ENCODE peak calls at places on chromosomes 6 and 20, in nine cellular contexts. Z is PC-3, N is pancreas, G is tibial artery, Q is HFF-Myc, M is omental fat pad, I is endothelial cell, A is B cell, S is heart left ventricle. J is an unnamed sample.

GRCh38 chr6:87697581-87698552 is 4.2 kb downstream of the AKIRIN2 start:
- DNase-seq in Z (no peak), N (no peak), G (no peak), Q (peak), M (no peak), I (no peak), A (no peak), S (no peak), J (no peak)

GRCh38 chr20:25211273-25211672 is 15.8 kb downstream of the ENTPD6 start:
- DNase-seq in Z (no peak), N (no peak), G (no peak), Q (no peak), M (no peak), I (no peak), A (no peak), S (no peak), J (no peak)

GRCh38 chr6:43838276-43839036 is 68.4 kb downstream of the VEGFA start:
- DNase-seq in Z (peak), N (peak), G (peak), Q (no peak), M (no peak), I (peak), A (no peak), S (peak), J (no peak)

GRCh38 chr20:41617059-41617921 is 887 bp downstream of the CHD6 start:
- DNase-seq in Z (peak), N (peak), G (peak), Q (no peak), M (no peak), I (peak), A (no peak), S (peak), J (no peak)

GRCh38 chr20:8527998-8528397 is 395.9 kb downstream of the PLCB1 start:
- DNase-seq in Z (peak), N (no peak), G (no peak), Q (peak), M (no peak), I (no peak), A (no peak), S (no peak), J (no peak)

GRCh38 chr6:133953634-133954415 is 801 bp downstream of the TBPL1 start:
- DNase-seq in Z (no peak), N (no peak), G (no peak), Q (no peak), M (no peak), I (no peak), A (no peak), S (no peak), J (no peak)

GRCh38 chr20:6519556-6519955 is 247.9 kb upstream of the BMP2 start:
- DNase-seq in Z (peak), N (no peak), G (no peak), Q (peak), M (no peak), I (no peak), A (no peak), S (no peak), J (no peak)

GRCh38 chr6:109236140-109237081 is 141.1 kb downstream of the CEP57L1 start:
- DNase-seq in Z (no peak), N (peak), G (no peak), Q (no peak), M (no peak), I (peak), A (no peak), S (no peak), J (peak)

GRCh38 chr20:53224851-53225250 is 252.7 kb downstream of the TSHZ2 start:
- DNase-seq in Z (no peak), N (no peak), G (no peak), Q (no peak), M (no peak), I (no peak), A (no peak), S (no peak), J (no peak)

GRCh38 chr6:87289571-87289970 is 32.8 kb upstream of the SMIM8 start:
- DNase-seq in Z (no peak), N (no peak), G (no peak), Q (no peak), M (no peak), I (no peak), A (no peak), S (no peak), J (no peak)

GRCh38 chr20:19973920-19974620 is 43.1 kb upstream of the NAA20 start:
- DNase-seq in Z (peak), N (peak), G (peak), Q (no peak), M (no peak), I (no peak), A (no peak), S (peak), J (no peak)

GRCh38 chr6:84522135-84522535 is 242.3 kb downstream of the TBX18 start:
- DNase-seq in Z (peak), N (no peak), G (peak), Q (peak), M (no peak), I (no peak), A (no peak), S (no peak), J (no peak)

GRCh38 chr20:17638835-17639407 is 43.1 kb downstream of the RRBP1 start:
- DNase-seq in Z (no peak), N (no peak), G (no peak), Q (no peak), M (no peak), I (no peak), A (no peak), S (no peak), J (no peak)

GRCh38 chr6:106220485-106220884 is 105.1 kb downstream of the ATG5 start:
- DNase-seq in Z (no peak), N (no peak), G (no peak), Q (no peak), M (no peak), I (no peak), A (no peak), S (no peak), J (peak)

GRCh38 chr20:17875106-17875980 is 93.3 kb downstream of the SNX5 start:
- DNase-seq in Z (peak), N (peak), G (peak), Q (no peak), M (peak), I (no peak), A (no peak), S (peak), J (no peak)

GRCh38 chr6:16562498-16562897 is 198.8 kb downstream of the ATXN1 start:
- DNase-seq in Z (no peak), N (no peak), G (no peak), Q (no peak), M (no peak), I (no peak), A (no peak), S (no peak), J (no peak)

GRCh38 chr20:23043376-23043775 is 6.1 kb downstream of the THBD start:
- DNase-seq in Z (no peak), N (no peak), G (no peak), Q (no peak), M (no peak), I (no peak), A (no peak), S (no peak), J (no peak)
- TF ChIP-seq CTCF in Z (no peak), N (no peak), G (no peak), Q (no peak), M (no peak), I (no peak), A (no peak), S (no peak), J (peak)

DNA sequence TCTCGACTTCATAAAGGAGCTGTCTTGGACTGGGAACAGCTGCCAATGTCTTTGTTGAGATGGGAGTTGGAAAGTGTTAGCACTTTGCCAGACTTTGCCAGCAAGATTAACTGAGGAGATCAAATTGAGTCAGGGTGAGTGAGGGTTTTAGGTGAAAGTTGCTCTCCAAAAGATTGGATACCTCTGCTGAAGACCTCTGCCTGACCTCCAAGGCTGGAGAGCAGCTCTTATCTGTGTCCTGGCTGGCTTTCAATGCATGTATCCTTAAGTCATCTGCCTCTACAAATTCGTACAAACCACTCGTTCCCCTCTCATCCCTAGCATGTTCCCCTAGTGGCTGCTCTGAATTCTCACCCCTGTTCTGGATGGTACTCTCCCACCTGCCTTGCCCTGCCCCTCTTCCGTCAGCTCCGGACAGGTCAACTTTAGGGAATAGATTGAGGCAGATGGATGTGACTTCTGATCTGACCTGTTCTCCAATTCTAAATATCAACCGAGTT is at the start of gene EFCAB8:
- DNase-seq in Z (no peak), N (no peak), G (no peak), Q (no peak), M (no peak), I (no peak), A (no peak), S (no peak), J (no peak)
- TF ChIP-seq CTCF in Z (no peak), N (no peak), G (no peak), Q (no peak), M (no peak), I (no peak), A (no peak), S (no peak), J (no peak)

GRCh38 chr6:146423450-146423849 is 120.2 kb upstream of the RAB32 start:
- DNase-seq in Z (no peak), N (no peak), G (no peak), Q (no peak), M (no peak), I (no peak), A (no peak), S (no peak), J (no peak)
- TF ChIP-seq CTCF in Z (no peak), N (no peak), G (no peak), Q (no peak), M (no peak), I (no peak), A (no peak), S (no peak), J (no peak)

GRCh38 chr20:33897313-33897912 is 86.3 kb downstream of the CHMP4B start:
- DNase-seq in Z (peak), N (no peak), G (no peak), Q (no peak), M (no peak), I (peak), A (no peak), S (no peak), J (no peak)
- TF ChIP-seq CTCF in Z (peak), N (no peak), G (no peak), Q (peak), M (no peak), I (peak), A (no peak), S (no peak), J (peak)

GRCh38 chr20:10671221-10671849 is 2.5 kb downstream of the JAG1 start:
- DNase-seq in Z (peak), N (peak), G (peak), Q (peak), M (no peak), I (peak), A (no peak), S (peak), J (peak)
- TF ChIP-seq CTCF in Z (peak), N (no peak), G (peak), Q (peak), M (no peak), I (peak), A (no peak), S (peak), J (peak)

DNA sequence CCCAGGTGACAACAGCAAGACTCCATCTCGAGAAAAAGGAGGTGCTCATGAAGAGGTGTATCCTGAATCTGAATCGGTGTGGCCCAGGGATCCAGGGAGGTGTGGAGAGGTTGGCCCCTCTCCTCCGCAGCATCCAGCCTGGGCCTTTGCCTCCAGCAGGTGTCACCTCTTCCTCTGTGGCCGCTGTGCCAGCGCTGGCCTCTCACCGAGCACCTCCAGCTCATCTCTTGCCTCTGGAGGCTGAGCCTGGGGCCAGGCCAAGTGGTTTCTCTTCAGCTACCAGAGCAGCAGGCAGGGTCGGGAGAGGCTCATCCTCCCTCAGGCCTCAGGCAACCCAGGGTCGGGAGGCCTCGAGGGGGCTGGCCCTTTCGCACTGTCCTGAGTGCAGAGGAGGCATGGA is 1.2 kb upstream of the COL20A1 start:
- DNase-seq in Z (no peak), N (no peak), G (no peak), Q (no peak), M (no peak), I (no peak), A (no peak), S (no peak), J (no peak)
- TF ChIP-seq CTCF in Z (no peak), N (no peak), G (no peak), Q (no peak), M (no peak), I (no peak), A (no peak), S (no peak), J (no peak)

DNA sequence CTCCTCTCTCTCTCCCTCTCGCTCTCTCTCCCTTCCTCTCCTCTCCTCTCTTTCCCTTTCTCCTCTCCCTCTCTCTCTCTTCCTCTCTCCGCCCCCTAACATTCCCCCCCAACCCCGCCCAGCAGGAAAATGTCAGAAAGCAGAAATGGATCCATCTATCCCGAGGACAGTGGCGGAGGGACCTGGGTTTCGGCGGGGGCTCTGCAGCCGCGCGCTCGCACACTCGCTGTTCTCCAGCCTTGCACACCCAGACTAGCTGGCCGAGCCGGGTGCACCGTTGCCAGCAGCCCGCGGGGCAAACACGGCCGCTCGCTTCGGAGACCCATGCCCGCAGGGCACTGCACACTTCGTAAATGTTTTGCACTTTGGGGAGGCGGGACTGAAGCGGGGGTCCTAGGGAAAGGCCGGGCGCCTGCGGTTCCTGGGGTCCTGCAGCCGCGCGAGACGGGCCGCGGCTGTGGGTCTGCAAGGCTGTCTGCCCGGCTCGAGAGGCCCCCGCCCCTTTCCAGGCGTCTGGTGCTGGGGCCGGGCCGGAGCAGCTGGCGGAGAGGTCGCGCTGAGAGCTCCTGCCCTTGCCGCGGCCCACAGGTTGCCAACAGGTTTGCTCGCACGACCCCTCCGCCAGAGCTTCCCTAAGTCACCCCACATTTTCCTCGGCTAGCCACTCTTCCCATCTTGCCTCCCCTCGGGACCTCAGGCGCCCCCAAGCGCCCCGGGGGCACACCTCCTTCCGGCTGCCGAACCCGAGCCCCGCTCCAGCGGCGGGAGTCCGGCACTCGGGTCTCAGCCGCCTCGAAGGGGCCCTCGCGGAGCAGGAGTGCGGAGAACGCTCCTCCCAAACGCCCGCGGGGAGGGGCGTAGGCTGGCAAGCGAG is 818 bp upstream of the MDGA1 start:
- DNase-seq in Z (peak), N (no peak), G (peak), Q (no peak), M (no peak), I (peak), A (peak), S (peak), J (no peak)
- TF ChIP-seq CTCF in Z (peak), N (no peak), G (no peak), Q (no peak), M (no peak), I (no peak), A (no peak), S (no peak), J (no peak)

GRCh38 chr6:12957321-12958051 is 240.9 kb downstream of the PHACTR1 start:
- DNase-seq in Z (no peak), N (peak), G (peak), Q (no peak), M (peak), I (peak), A (peak), S (peak), J (no peak)
- TF ChIP-seq CTCF in Z (no peak), N (no peak), G (no peak), Q (no peak), M (no peak), I (no peak), A (no peak), S (no peak), J (no peak)

GRCh38 chr6:63245908-63246307 is 34.6 kb downstream of the FKBP1C start:
- DNase-seq in Z (no peak), N (no peak), G (no peak), Q (no peak), M (no peak), I (peak), A (no peak), S (no peak), J (no peak)
- TF ChIP-seq CTCF in Z (no peak), N (no peak), G (no peak), Q (peak), M (no peak), I (peak), A (no peak), S (no peak), J (peak)

DNA sequence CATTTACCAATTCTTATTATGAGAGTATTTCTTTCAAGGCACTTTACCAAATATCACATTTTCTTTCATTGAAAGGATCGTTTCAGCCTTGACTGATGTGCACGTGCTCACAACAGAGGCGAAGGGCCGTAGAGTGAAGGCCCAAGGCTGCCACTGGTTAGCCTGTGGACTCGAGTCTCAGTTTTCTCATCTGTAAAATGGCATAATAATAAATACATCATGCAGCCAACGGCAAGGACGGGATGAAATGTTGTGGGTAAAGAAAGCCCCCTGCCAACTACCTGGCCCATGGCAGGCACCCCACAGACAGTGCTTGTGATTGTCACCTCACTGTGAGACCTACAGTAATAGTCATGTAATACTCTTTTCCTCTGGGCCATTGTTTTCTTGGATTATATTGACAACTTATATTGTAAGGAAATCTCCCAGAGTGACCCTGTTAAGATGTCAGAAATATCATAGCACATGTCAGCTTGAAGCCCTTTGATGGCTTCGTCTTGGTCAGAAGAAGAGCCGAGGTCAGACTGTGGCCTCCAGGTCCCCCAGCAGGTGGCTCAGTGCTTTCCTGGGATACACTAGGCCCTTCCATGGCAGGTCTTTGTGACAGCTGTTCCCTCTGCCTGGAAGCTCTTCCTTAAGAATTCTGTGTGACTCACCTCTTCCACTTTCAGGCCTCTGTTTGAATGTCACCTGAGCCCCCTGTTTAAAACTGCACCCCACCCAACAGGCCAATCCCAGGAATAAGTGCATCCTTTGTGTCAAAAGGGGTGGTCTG is 36.3 kb downstream of the FAM50B start:
- DNase-seq in Z (peak), N (peak), G (no peak), Q (no peak), M (no peak), I (peak), A (no peak), S (no peak), J (no peak)
- TF ChIP-seq CTCF in Z (peak), N (peak), G (no peak), Q (peak), M (no peak), I (no peak), A (no peak), S (peak), J (peak)

J was measured in GM12864.